ENCODE peak calls at places on chromosomes 11 and 22, in four cellular contexts. One of them, this sample, is unnamed.

GRCh38 chr22:23256986-23257888 is 76.9 kb downstream of the BCR start:
- DNase-seq in adipocyte: peak
- DNase-seq in brain microvascular endothelial cell: no peak
- DNase-seq in AG04450: no peak
- DNase-seq in this sample: no peak

GRCh38 chr22:43356881-43357280 is 13.7 kb upstream of the SCUBE1 start:
- DNase-seq in AG04450: no peak
- DNase-seq in adipocyte: no peak
- DNase-seq in brain microvascular endothelial cell: no peak
- DNase-seq in this sample: no peak

GRCh38 chr22:21994881-21995444 is 12.4 kb upstream of the TOP3B start:
- DNase-seq in AG04450: no peak
- DNase-seq in brain microvascular endothelial cell: no peak
- DNase-seq in adipocyte: no peak
- DNase-seq in this sample: no peak

GRCh38 chr22:25965331-25965730 is 203.9 kb upstream of the SEZ6L start:
- DNase-seq in adipocyte: no peak
- DNase-seq in brain microvascular endothelial cell: no peak
- DNase-seq in AG04450: no peak
- DNase-seq in this sample: no peak

GRCh38 chr11:31651208-31651607 is 141.6 kb downstream of the ELP4 start:
- DNase-seq in brain microvascular endothelial cell: no peak
- DNase-seq in AG04450: no peak
- DNase-seq in adipocyte: no peak
- DNase-seq in this sample: no peak

GRCh38 chr11:83819936-83820549 is 533.9 kb upstream of the CCDC90B start:
- DNase-seq in brain microvascular endothelial cell: peak
- DNase-seq in AG04450: peak
- DNase-seq in adipocyte: peak
- DNase-seq in this sample: peak

GRCh38 chr11:64372802-64373597 is 14.0 kb downstream of the RPS6KA4 start:
- DNase-seq in brain microvascular endothelial cell: no peak
- DNase-seq in adipocyte: no peak
- DNase-seq in AG04450: no peak
- DNase-seq in this sample: peak

GRCh38 chr11:126519653-126520573 is 164.4 kb downstream of the ST3GAL4 start:
- DNase-seq in brain microvascular endothelial cell: no peak
- DNase-seq in AG04450: no peak
- DNase-seq in adipocyte: no peak
- DNase-seq in this sample: no peak

GRCh38 chr22:50527921-50528681 is 1.7 kb downstream of the TYMP start:
- DNase-seq in brain microvascular endothelial cell: no peak
- DNase-seq in adipocyte: no peak
- DNase-seq in AG04450: no peak
- DNase-seq in this sample: no peak

GRCh38 chr11:86418929-86419328 is 44.2 kb downstream of the CCDC81 start:
- DNase-seq in AG04450: no peak
- DNase-seq in adipocyte: peak
- DNase-seq in brain microvascular endothelial cell: no peak
- DNase-seq in this sample: no peak

GRCh38 chr11:46290598-46291309 is 13.3 kb downstream of the CREB3L1 start:
- DNase-seq in brain microvascular endothelial cell: peak
- DNase-seq in adipocyte: peak
- DNase-seq in AG04450: peak
- DNase-seq in this sample: no peak

GRCh38 chr22:27993201-27993635 is 74.2 kb upstream of the PITPNB start:
- DNase-seq in adipocyte: no peak
- DNase-seq in brain microvascular endothelial cell: no peak
- DNase-seq in AG04450: no peak
- DNase-seq in this sample: no peak

GRCh38 chr11:62456630-62457029 is 37.8 kb downstream of the SCGB1A1 start:
- DNase-seq in adipocyte: no peak
- DNase-seq in brain microvascular endothelial cell: no peak
- DNase-seq in AG04450: no peak
- DNase-seq in this sample: no peak

GRCh38 chr22:32058656-32059280 is 15.7 kb downstream of the SLC5A1 start:
- DNase-seq in adipocyte: peak
- DNase-seq in brain microvascular endothelial cell: peak
- DNase-seq in AG04450: no peak
- DNase-seq in this sample: no peak

GRCh38 chr11:8610532-8611116 is 16.6 kb upstream of the STK33 start:
- DNase-seq in brain microvascular endothelial cell: peak
- DNase-seq in AG04450: no peak
- DNase-seq in adipocyte: no peak
- DNase-seq in this sample: peak

GRCh38 chr11:131644204-131644603 is 273.8 kb downstream of the NTM start:
- DNase-seq in adipocyte: no peak
- DNase-seq in brain microvascular endothelial cell: no peak
- DNase-seq in AG04450: no peak
- DNase-seq in this sample: no peak

GRCh38 chr11:73528013-73528412 is 69.9 kb downstream of the FAM168A start:
- DNase-seq in adipocyte: no peak
- DNase-seq in brain microvascular endothelial cell: no peak
- DNase-seq in AG04450: no peak
- DNase-seq in this sample: no peak

GRCh38 chr11:8357891-8358566 is 94.4 kb upstream of the LMO1 start:
- DNase-seq in brain microvascular endothelial cell: no peak
- DNase-seq in adipocyte: no peak
- DNase-seq in AG04450: no peak
- DNase-seq in this sample: no peak

GRCh38 chr11:101215069-101215468 is 85.5 kb upstream of the PGR start:
- DNase-seq in AG04450: no peak
- DNase-seq in brain microvascular endothelial cell: no peak
- DNase-seq in adipocyte: no peak
- DNase-seq in this sample: no peak

GRCh38 chr11:88335284-88335683 is 2.3 kb downstream of the CTSC start:
- DNase-seq in AG04450: no peak
- DNase-seq in adipocyte: no peak
- DNase-seq in brain microvascular endothelial cell: no peak
- DNase-seq in this sample: no peak

GRCh38 chr22:28478564-28478963 is 201.1 kb downstream of the TTC28 start:
- DNase-seq in brain microvascular endothelial cell: no peak
- DNase-seq in adipocyte: no peak
- DNase-seq in AG04450: no peak
- DNase-seq in this sample: no peak

GRCh38 chr11:93322207-93322606 is 8.3 kb upstream of the DEUP1 start:
- DNase-seq in adipocyte: no peak
- DNase-seq in brain microvascular endothelial cell: no peak
- DNase-seq in AG04450: no peak
- DNase-seq in this sample: no peak

GRCh38 chr11:19426022-19426718 is 185.4 kb upstream of the E2F8 start:
- DNase-seq in AG04450: no peak
- DNase-seq in adipocyte: no peak
- DNase-seq in brain microvascular endothelial cell: no peak
- DNase-seq in this sample: no peak

GRCh38 chr22:49276567-49276966 is 551.1 kb downstream of the BRD1 start:
- DNase-seq in brain microvascular endothelial cell: no peak
- DNase-seq in adipocyte: no peak
- DNase-seq in AG04450: no peak
- DNase-seq in this sample: no peak

GRCh38 chr11:62221498-62221897 is 13.0 kb downstream of the SCGB2A1 start:
- DNase-seq in AG04450: no peak
- DNase-seq in brain microvascular endothelial cell: no peak
- DNase-seq in adipocyte: no peak
- DNase-seq in this sample: no peak

GRCh38 chr11:84194696-84195095 is 908.5 kb upstream of the CCDC90B start:
- DNase-seq in adipocyte: no peak
- DNase-seq in brain microvascular endothelial cell: no peak
- DNase-seq in AG04450: no peak
- DNase-seq in this sample: no peak

GRCh38 chr11:9315078-9315688 is 790 bp upstream of the TMEM41B start:
- DNase-seq in brain microvascular endothelial cell: no peak
- DNase-seq in adipocyte: no peak
- DNase-seq in AG04450: no peak
- DNase-seq in this sample: no peak

GRCh38 chr11:69646493-69647201 is 5.7 kb downstream of the CCND1 start:
- DNase-seq in brain microvascular endothelial cell: no peak
- DNase-seq in adipocyte: no peak
- DNase-seq in AG04450: no peak
- DNase-seq in this sample: no peak

GRCh38 chr11:93842034-93842433 is 8.4 kb downstream of the VSTM5 start:
- DNase-seq in AG04450: no peak
- DNase-seq in brain microvascular endothelial cell: no peak
- DNase-seq in adipocyte: no peak
- DNase-seq in this sample: no peak

GRCh38 chr11:83823461-83824025 is 537.4 kb upstream of the CCDC90B start:
- DNase-seq in AG04450: no peak
- DNase-seq in brain microvascular endothelial cell: no peak
- DNase-seq in adipocyte: peak
- DNase-seq in this sample: no peak

DNA sequence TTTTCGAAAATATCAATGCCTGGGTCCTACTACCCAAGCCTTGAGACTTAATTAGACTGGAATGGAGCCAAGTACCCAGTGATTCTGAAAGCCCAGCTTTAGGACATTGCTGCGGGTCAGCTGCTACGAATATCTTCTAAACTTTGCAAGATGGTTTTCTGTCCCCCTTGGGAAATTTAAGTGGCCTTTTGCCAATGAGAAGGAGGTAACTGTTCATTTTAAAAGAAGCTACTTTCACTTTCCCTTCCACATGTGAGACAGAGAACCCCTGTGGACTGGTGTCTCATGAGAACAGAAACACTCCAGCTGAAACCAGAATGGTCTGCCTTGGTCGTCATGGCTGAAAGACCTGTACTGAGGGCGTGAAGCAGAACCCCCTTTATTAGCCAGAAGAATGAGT is 74.9 kb downstream of the SC5D start:
- DNase-seq in adipocyte: peak
- DNase-seq in AG04450: no peak
- DNase-seq in brain microvascular endothelial cell: peak
- DNase-seq in this sample: peak
- H3K4me3 ChIP-seq in adipocyte: no peak
- H3K4me3 ChIP-seq in AG04450: no peak
- H3K4me3 ChIP-seq in brain microvascular endothelial cell: no peak
- H3K4me3 ChIP-seq in this sample: no peak

DNA sequence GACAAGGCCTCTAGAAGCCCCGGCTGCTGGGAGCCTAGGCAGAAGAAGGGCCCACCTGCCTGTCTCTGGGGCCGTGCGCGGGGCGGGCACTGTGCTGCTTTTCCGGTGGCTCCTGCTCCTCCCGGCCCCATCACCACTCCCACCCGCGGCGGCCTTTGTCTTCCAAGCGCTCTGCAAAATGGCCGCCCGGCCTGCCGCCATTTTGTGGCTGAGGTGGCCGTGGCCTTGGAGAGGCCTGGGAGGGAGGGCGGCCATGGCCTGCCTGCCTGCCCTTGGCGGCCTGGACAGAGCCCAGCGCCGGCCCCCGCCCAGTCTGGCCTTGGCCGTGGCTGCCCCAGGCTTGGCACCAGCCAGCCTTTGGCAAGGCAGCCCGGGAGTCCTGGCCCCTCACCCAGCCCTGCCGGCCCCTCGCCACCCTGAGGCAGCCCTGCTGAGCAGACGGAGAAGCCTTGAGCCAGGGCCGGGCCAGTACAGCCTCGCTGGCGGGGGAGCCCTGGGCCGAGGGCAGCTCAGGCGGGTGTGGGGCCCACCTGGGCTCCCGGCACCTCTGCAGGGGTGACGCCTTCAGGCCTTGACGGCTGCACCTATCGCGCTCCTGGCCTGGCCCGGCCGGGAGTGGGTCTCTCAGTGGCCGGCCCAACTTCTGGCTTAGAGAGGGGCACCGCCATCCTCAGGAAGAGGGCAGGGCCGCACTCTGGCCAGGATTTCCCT is 46.0 kb upstream of the PPARA start:
- DNase-seq in AG04450: no peak
- DNase-seq in brain microvascular endothelial cell: no peak
- DNase-seq in adipocyte: no peak
- DNase-seq in this sample: no peak
- H3K4me3 ChIP-seq in AG04450: no peak
- H3K4me3 ChIP-seq in brain microvascular endothelial cell: no peak
- H3K4me3 ChIP-seq in adipocyte: no peak
- H3K4me3 ChIP-seq in this sample: no peak

DNA sequence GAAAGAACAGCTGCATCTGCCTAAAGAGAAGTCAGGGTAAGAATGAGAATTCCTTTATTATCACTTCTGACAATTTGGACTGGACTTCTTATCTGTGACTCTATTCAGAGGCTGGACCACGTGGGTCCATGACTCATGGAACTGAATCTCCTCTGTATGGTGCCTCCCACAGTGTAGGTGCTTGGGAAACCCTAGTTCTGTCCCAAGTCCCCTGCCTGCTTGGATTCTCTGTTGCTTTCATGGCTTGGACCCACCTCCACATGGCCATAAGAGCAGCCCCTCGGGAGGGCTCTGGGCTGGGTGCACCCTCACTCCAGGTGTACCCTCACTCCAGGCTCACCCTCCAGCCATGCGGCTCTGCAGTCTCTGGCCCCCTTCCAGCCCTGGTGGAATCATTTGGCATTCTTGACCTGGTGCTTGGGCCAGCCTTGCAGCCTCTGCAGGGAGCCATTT is 153.4 kb downstream of the CACNA1I start:
- DNase-seq in brain microvascular endothelial cell: peak
- DNase-seq in adipocyte: no peak
- DNase-seq in AG04450: no peak
- DNase-seq in this sample: no peak
- H3K4me3 ChIP-seq in brain microvascular endothelial cell: no peak
- H3K4me3 ChIP-seq in adipocyte: no peak
- H3K4me3 ChIP-seq in AG04450: no peak
- H3K4me3 ChIP-seq in this sample: no peak

GRCh38 chr22:19984851-19985811 is 31.5 kb downstream of the ARVCF start:
- DNase-seq in brain microvascular endothelial cell: no peak
- DNase-seq in AG04450: no peak
- DNase-seq in adipocyte: no peak
- DNase-seq in this sample: no peak
- H3K4me3 ChIP-seq in brain microvascular endothelial cell: no peak
- H3K4me3 ChIP-seq in AG04450: no peak
- H3K4me3 ChIP-seq in adipocyte: no peak
- H3K4me3 ChIP-seq in this sample: no peak

DNA sequence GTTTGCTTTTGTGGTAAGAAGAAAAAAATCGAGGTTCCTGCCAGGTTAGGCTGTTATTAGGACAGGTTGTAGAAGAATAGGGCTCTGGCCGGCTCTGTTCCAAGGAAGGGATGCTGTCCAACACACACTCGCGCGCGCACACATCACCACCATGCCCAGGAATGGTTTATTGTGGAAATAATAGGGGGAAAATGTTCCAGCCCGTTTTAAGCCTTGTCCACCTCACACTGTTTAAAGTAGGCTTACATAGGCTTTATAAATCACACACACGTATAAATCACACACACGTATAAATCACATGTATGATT is 1.2 kb upstream of the ARHGAP20 start:
- DNase-seq in AG04450: no peak
- DNase-seq in adipocyte: no peak
- DNase-seq in brain microvascular endothelial cell: no peak
- DNase-seq in this sample: no peak
- H3K4me3 ChIP-seq in AG04450: peak
- H3K4me3 ChIP-seq in adipocyte: peak
- H3K4me3 ChIP-seq in brain microvascular endothelial cell: no peak
- H3K4me3 ChIP-seq in this sample: no peak

This sample was measured in Jurkat, Clone E6-1.